ENCODE peak calls at places on chromosome 4, in ten cellular contexts. Y, B, J, T, V, N, D, W, S and M are unnamed samples.

GRCh38 chr4:89929425-89930272 is 35.0 kb downstream of the MMRN1 start:
- DNase-seq in N (no peak), D (no peak), V (no peak), Y (no peak), J (no peak), S (no peak), B (no peak), W (no peak), T (peak), M (no peak)

GRCh38 chr4:20652226-20652836 is 47.9 kb upstream of the PACRGL start:
- DNase-seq in V (no peak), W (no peak), N (no peak), D (no peak), S (no peak), Y (no peak), J (no peak), T (no peak), B (no peak), M (no peak)

GRCh38 chr4:152264106-152264505 is 271.8 kb downstream of the FBXW7 start:
- DNase-seq in Y (no peak), B (no peak), D (no peak), T (no peak), W (no peak), N (no peak), J (no peak), V (no peak), S (no peak), M (no peak)

GRCh38 chr4:25970241-25970675 is 56.2 kb downstream of the SMIM20 start:
- DNase-seq in Y (peak), W (peak), N (no peak), B (no peak), S (no peak), J (no peak), D (no peak), T (peak), V (no peak), M (peak)

GRCh38 chr4:119832731-119833233 is 204.2 kb upstream of the PDE5A start:
- DNase-seq in V (no peak), B (no peak), W (no peak), N (no peak), T (no peak), D (no peak), S (no peak), J (no peak), Y (no peak), M (no peak)

GRCh38 chr4:73984736-73985527 is 3.1 kb downstream of the PPBP start:
- DNase-seq in T (no peak), J (no peak), N (no peak), W (no peak), D (no peak), V (no peak), B (no peak), S (no peak), Y (no peak), M (no peak)

GRCh38 chr4:26619784-26620183 is 35.9 kb downstream of the TBC1D19 start:
- DNase-seq in V (no peak), J (no peak), W (no peak), Y (no peak), T (no peak), N (no peak), B (no peak), D (no peak), S (peak), M (no peak)

GRCh38 chr4:165326831-165327210 is 648 bp upstream of the MSMO1 start:
- DNase-seq in S (no peak), B (peak), D (no peak), Y (peak), V (peak), T (peak), N (peak), W (no peak), J (peak), M (peak)

GRCh38 chr4:156419080-156419638 is 465.5 kb upstream of the CTSO start:
- DNase-seq in S (no peak), V (no peak), Y (no peak), W (no peak), T (no peak), J (no peak), D (no peak), N (no peak), B (no peak), M (no peak)

GRCh38 chr4:174461438-174462106 is 60.7 kb downstream of the HPGD start:
- DNase-seq in S (no peak), D (peak), T (no peak), W (no peak), J (no peak), V (no peak), Y (no peak), B (no peak), N (no peak), M (peak)

GRCh38 chr4:11746734-11747133 is 318.0 kb upstream of the HS3ST1 start:
- DNase-seq in N (no peak), V (no peak), J (no peak), B (no peak), Y (no peak), W (no peak), S (no peak), D (no peak), T (no peak), M (no peak)

GRCh38 chr4:128830906-128831525 is 21.5 kb downstream of the JADE1 start:
- DNase-seq in V (no peak), J (no peak), Y (no peak), T (no peak), D (no peak), S (no peak), N (no peak), W (no peak), B (no peak), M (no peak)

GRCh38 chr4:3721186-3721585 is 45.0 kb upstream of the ADRA2C start:
- DNase-seq in D (no peak), W (no peak), V (no peak), T (no peak), N (no peak), S (no peak), Y (no peak), J (no peak), B (no peak), M (no peak)

GRCh38 chr4:184100297-184100885 is 117.3 kb downstream of the ENPP6 start:
- DNase-seq in Y (peak), B (peak), N (peak), V (peak), S (no peak), J (peak), D (peak), W (peak), T (no peak), M (peak)

GRCh38 chr4:16897991-16898827 is at the start of gene LDB2:
- DNase-seq in S (peak), T (no peak), D (no peak), B (peak), V (peak), Y (no peak), N (peak), J (no peak), W (peak), M (peak)

GRCh38 chr4:108783666-108784463 is 21.0 kb upstream of the ETNPPL start:
- DNase-seq in Y (no peak), W (no peak), N (no peak), D (peak), J (no peak), B (peak), V (no peak), T (peak), S (no peak), M (no peak)

GRCh38 chr4:87896020-87896621 is 63.4 kb downstream of the MEPE start:
- DNase-seq in W (peak), S (no peak), D (peak), B (no peak), N (peak), V (no peak), Y (no peak), T (peak), J (no peak), M (no peak)

GRCh38 chr4:55927776-55928437 is 20.8 kb upstream of the CEP135 start:
- DNase-seq in J (no peak), W (no peak), T (no peak), Y (no peak), V (no peak), N (no peak), D (no peak), S (no peak), B (no peak), M (no peak)

GRCh38 chr4:76850010-76850441 is 47.9 kb downstream of the SOWAHB start:
- DNase-seq in B (no peak), V (no peak), D (peak), S (peak), J (no peak), T (peak), N (no peak), Y (no peak), W (no peak), M (no peak)

GRCh38 chr4:127586922-127587571 is 45.7 kb upstream of the INTU start:
- DNase-seq in S (no peak), T (peak), V (no peak), W (no peak), J (no peak), D (peak), B (peak), N (no peak), Y (peak), M (no peak)

GRCh38 chr4:124631760-124632159 is 80.8 kb downstream of the ANKRD50 start:
- DNase-seq in T (peak), W (no peak), J (no peak), B (no peak), V (no peak), D (peak), Y (no peak), N (peak), S (peak), M (peak)

GRCh38 chr4:2893772-2894171 is 50.1 kb downstream of the ADD1 start:
- DNase-seq in W (no peak), S (no peak), J (no peak), T (no peak), B (no peak), N (no peak), D (no peak), V (no peak), Y (no peak), M (no peak)

GRCh38 chr4:76623217-76624060 is 188.4 kb downstream of the SHROOM3 start:
- DNase-seq in Y (no peak), V (no peak), N (no peak), D (no peak), S (no peak), T (no peak), W (no peak), J (no peak), B (no peak), M (no peak)

GRCh38 chr4:4308800-4309441 is 18.9 kb downstream of the ZBTB49 start:
- DNase-seq in V (no peak), J (no peak), S (no peak), Y (no peak), B (no peak), D (no peak), N (no peak), T (no peak), W (peak), M (no peak)

GRCh38 chr4:168797176-168797575 is 212.9 kb downstream of the CBR4 start:
- DNase-seq in N (no peak), V (no peak), Y (no peak), T (no peak), B (no peak), S (no peak), D (peak), W (no peak), J (no peak), M (no peak)

GRCh38 chr4:98501383-98501782 is 157.0 kb downstream of the TSPAN5 start:
- DNase-seq in J (no peak), Y (no peak), T (no peak), V (no peak), S (no peak), N (no peak), W (no peak), B (no peak), D (no peak), M (no peak)

GRCh38 chr4:114907514-114908099 is 205.8 kb downstream of the NDST4 start:
- DNase-seq in T (no peak), J (no peak), S (no peak), V (no peak), D (no peak), Y (no peak), N (no peak), W (no peak), B (no peak), M (no peak)

GRCh38 chr4:114900934-114901333 is 212.5 kb downstream of the NDST4 start:
- DNase-seq in J (no peak), V (no peak), T (no peak), W (no peak), B (no peak), N (no peak), S (no peak), Y (no peak), D (no peak), M (no peak)

GRCh38 chr4:114905017-114905416 is 208.4 kb downstream of the NDST4 start:
- DNase-seq in B (no peak), W (no peak), D (no peak), S (no peak), V (no peak), N (no peak), Y (no peak), T (no peak), J (no peak), M (no peak)
- TF ChIP-seq CTCF in B (no peak), W (no peak), D (no peak), S (no peak), V (no peak), N (no peak), Y (no peak), T (no peak), J (no peak), M (no peak)

GRCh38 chr4:60718874-60719273 is 481.3 kb upstream of the ADGRL3 start:
- DNase-seq in D (no peak), T (no peak), V (no peak), N (no peak), B (no peak), S (no peak), J (no peak), W (no peak), Y (no peak), M (no peak)

GRCh38 chr4:60724623-60725022 is 475.5 kb upstream of the ADGRL3 start:
- DNase-seq in T (no peak), N (no peak), V (no peak), B (peak), S (peak), D (no peak), Y (no peak), W (no peak), J (no peak), M (no peak)

GRCh38 chr4:60721680-60722079 is 478.4 kb upstream of the ADGRL3 start:
- DNase-seq in D (no peak), T (no peak), J (no peak), S (no peak), N (no peak), Y (no peak), V (no peak), W (no peak), B (no peak), M (no peak)

GRCh38 chr4:60726779-60727178 is 473.3 kb upstream of the ADGRL3 start:
- DNase-seq in S (no peak), V (no peak), J (no peak), Y (no peak), D (no peak), N (no peak), B (no peak), T (no peak), W (no peak), M (no peak)

GRCh38 chr4:60723796-60724195 is 476.3 kb upstream of the ADGRL3 start:
- DNase-seq in B (no peak), N (no peak), D (no peak), W (no peak), Y (no peak), J (no peak), V (no peak), T (no peak), S (no peak), M (no peak)
- TF ChIP-seq CTCF in B (no peak), N (no peak), D (no peak), W (no peak), Y (no peak), J (no peak), V (no peak), T (no peak), S (no peak), M (no peak)

GRCh38 chr4:93865650-93866049 is 37.1 kb downstream of the ATOH1 start:
- DNase-seq in W (no peak), B (no peak), V (no peak), D (no peak), N (no peak), Y (no peak), J (no peak), T (no peak), S (no peak), M (no peak)
- TF ChIP-seq CTCF in W (no peak), B (no peak), V (no peak), D (no peak), N (no peak), Y (no peak), J (no peak), T (no peak), S (peak), M (no peak)

DNA sequence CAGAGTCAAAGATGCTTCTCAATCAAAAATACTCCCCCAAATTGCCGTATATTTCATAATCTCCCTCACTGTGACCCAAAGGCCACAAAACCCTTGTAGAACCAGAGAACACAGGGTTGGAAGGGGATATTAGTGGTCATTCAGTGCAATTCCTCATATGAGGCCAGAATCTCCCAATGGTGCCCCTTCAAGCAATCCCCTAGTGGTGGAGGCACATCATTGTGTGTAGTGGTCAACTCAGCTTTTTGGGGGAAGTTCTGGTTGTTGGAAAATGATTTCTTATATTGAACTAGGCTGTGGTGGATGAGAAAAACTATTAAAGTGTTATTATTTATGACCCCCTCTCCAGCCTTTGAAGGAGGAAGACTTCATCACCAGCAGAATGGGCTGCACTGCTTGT is 17.6 kb upstream of the BOD1L1 start:
- DNase-seq in D (no peak), T (no peak), W (no peak), Y (no peak), S (no peak), J (no peak), B (no peak), N (no peak), V (no peak), M (no peak)
- TF ChIP-seq CTCF in D (no peak), T (no peak), W (no peak), Y (no peak), S (peak), J (no peak), B (peak), N (no peak), V (no peak), M (no peak)

DNA sequence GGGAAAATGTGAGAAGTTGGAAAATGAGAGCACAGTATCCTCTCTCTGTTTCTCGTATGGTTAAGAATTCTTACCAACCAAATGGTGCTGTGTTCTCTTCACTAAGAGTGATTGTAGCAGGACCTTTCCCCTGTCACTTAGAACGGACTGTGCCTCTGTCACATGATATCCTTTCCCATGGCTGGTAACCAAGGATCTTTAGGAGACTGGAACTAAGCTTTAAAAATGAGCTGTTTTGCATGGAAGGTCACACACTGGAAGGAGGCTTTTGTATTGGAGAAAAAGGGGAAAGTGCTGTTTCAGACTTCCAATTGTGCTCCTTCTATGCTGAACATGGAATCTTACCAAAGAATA is 148.5 kb downstream of the SLC4A4 start:
- DNase-seq in Y (no peak), J (no peak), W (peak), N (no peak), S (no peak), D (no peak), V (no peak), T (no peak), B (peak), M (no peak)
- TF ChIP-seq CTCF in Y (no peak), J (no peak), W (no peak), N (no peak), S (no peak), D (no peak), V (no peak), T (no peak), B (no peak), M (no peak)